ENCODE peak calls at places on chromosomes 1 and 21, in seven cellular contexts. N is A673, Q is aorta, Y is adipocyte, P is heart right ventricle, I is fibroblast of lung, B is colonic mucosa. T is an unnamed sample.
A peak's percentile ranks its signal among the peaks of the same experiment; 100 is the strongest.

GRCh38 chr1:86975993-86976392 is 61.6 kb downstream of the HS2ST1 start:
- DNase-seq in N (peak; percentile 15), Q (no peak), Y (no peak), P (no peak), I (no peak), B (no peak), T (no peak)

GRCh38 chr1:54305906-54306514 is 100.2 kb downstream of the SSBP3 start:
- DNase-seq in N (no peak), Q (no peak), Y (no peak), P (no peak), I (no peak), B (no peak), T (no peak)

GRCh38 chr1:212458817-212459216 is 26.1 kb downstream of the NENF start:
- DNase-seq in N (peak; percentile 30), Q (no peak), Y (no peak), P (no peak), I (no peak), B (no peak), T (no peak)

GRCh38 chr1:245247791-245248789 is 93.3 kb downstream of the KIF26B start:
- DNase-seq in N (no peak), Q (no peak), Y (no peak), P (no peak), I (no peak), B (no peak), T (no peak)

GRCh38 chr1:231724876-231725647 is 98.5 kb downstream of the DISC1 start:
- DNase-seq in N (peak; percentile 69), Q (peak; percentile 53), Y (peak; percentile 32), P (no peak), I (peak; percentile 50), B (peak; percentile 28), T (peak; percentile 58)

GRCh38 chr1:112575154-112575804 is 43.7 kb downstream of the ST7L start:
- DNase-seq in N (peak; percentile 10), Q (no peak), Y (peak; percentile 96), P (no peak), I (peak; percentile 95), B (no peak), T (peak; percentile 57)

GRCh38 chr1:66648896-66649597 is 103.2 kb upstream of the DYNLT5 start:
- DNase-seq in N (no peak), Q (no peak), Y (no peak), P (no peak), I (no peak), B (no peak), T (no peak)

GRCh38 chr1:206979379-206980043 is 9.3 kb upstream of the FCAMR start:
- DNase-seq in N (peak; percentile 9), Q (no peak), Y (peak; percentile 36), P (no peak), I (peak; percentile 27), B (no peak), T (no peak)

GRCh38 chr1:156480015-156480368 is 20.6 kb downstream of the MEF2D start:
- DNase-seq in N (no peak), Q (no peak), Y (no peak), P (no peak), I (no peak), B (no peak), T (no peak)

GRCh38 chr1:2916153-2916552 is 105.1 kb upstream of the ACTRT2 start:
- DNase-seq in N (no peak), Q (no peak), Y (no peak), P (no peak), I (no peak), B (no peak), T (no peak)

GRCh38 chr1:2914702-2915101 is 106.6 kb upstream of the ACTRT2 start:
- DNase-seq in N (no peak), Q (no peak), Y (peak; percentile 1), P (no peak), I (no peak), B (no peak), T (no peak)

GRCh38 chr1:2918441-2918840 is 102.8 kb upstream of the ACTRT2 start:
- DNase-seq in N (no peak), Q (no peak), Y (no peak), P (no peak), I (no peak), B (no peak), T (no peak)

GRCh38 chr1:2917284-2917683 is 104.0 kb upstream of the ACTRT2 start:
- DNase-seq in N (no peak), Q (no peak), Y (no peak), P (no peak), I (no peak), B (no peak), T (no peak)

GRCh38 chr1:2916706-2917105 is 104.6 kb upstream of the ACTRT2 start:
- DNase-seq in N (no peak), Q (no peak), Y (no peak), P (no peak), I (no peak), B (no peak), T (no peak)
- H3K9me3 ChIP-seq in N (peaks cover 7% of the 10 kb centered on the region), Q (no peaks in the 10 kb centered on the region), Y (no peaks in the 10 kb centered on the region), P (no peaks in the 10 kb centered on the region), I (peaks cover 7% of the 10 kb centered on the region), B (no peaks in the 10 kb centered on the region), T (no peaks in the 10 kb centered on the region)

GRCh38 chr1:93446837-93447451 is 974 bp upstream of the FNBP1L start:
- DNase-seq in N (peak; percentile 18), Q (no peak), Y (peak; percentile 25), P (no peak), I (no peak), B (peak; percentile 85), T (no peak)
- H3K4me3 ChIP-seq in N (peak overlapping the region; percentile 97), Q (peak overlapping the region; percentile 93), Y (no peak overlapping the region), P (peak overlapping the region; percentile 96), I (peak overlapping the region; percentile 70), B (peak overlapping the region; percentile 66), T (peak overlapping the region; percentile 77)

DNA sequence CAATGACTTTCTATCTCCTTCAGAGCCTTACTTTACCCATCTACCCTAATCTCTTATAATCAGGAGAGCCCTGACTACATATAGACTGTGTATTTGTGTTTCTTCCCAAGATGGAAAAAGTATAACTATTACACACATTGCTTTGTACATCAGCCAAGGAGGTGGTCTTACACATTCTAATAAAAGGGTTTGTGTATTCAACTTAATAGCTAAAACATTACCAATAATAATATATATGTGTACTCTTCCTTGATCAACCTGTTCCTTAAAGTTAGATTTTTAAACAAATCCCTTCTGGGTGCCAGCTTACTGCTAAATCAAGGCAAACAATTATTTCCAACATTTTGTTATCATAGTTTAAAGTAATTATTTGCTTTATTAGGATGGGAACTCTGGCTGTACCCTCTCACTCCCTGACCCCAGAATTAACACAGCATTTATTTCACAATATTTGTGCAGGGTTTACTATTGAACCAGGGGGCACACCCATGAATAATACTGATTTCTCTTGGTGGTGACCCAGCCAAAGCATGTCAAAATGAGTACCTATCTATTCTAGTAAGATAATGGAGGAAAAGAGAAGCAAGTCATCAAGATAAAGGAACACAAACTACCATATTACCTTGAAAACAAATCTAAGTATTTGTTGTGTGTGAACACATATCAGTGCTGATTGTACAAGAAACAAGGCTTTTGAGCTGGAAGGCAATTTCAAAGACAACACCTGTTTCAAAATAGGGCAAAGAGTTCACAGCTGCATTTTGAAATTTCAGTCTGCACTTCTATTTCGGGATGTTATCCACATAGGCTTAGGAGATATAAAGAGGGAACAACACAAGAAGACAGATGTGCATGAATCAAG is 30.1 kb upstream of the SLC45A3 start:
- DNase-seq in N (no peak), Q (no peak), Y (no peak), P (no peak), I (no peak), B (no peak), T (no peak)
- H3K9me3 ChIP-seq in N (no peaks in the 10 kb centered on the region), Q (no peaks in the 10 kb centered on the region), Y (no peaks in the 10 kb centered on the region), P (no peaks in the 10 kb centered on the region), I (no peaks in the 10 kb centered on the region), B (no peaks in the 10 kb centered on the region), T (no peaks in the 10 kb centered on the region)

DNA sequence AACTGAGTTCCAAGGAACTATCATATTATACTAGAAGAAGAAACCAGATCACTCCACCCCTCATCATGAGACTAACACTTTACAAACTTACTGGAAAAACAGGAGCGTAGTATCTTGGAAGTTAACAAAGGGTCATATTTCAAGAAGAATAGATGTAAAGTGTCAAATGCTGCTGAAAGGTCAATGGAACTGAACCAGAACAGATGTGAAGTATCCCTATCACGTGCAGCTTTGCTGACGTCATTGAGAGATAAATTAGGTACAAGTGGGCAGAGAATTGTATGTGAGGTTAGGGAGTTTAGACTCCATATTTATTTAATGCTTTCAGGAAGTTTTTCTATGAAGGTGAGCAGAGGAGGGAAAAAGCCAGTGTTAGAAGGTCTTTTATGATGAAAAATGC is 483.0 kb downstream of the NCAM2 start:
- DNase-seq in N (no peak), Q (no peak), Y (no peak), P (no peak), I (no peak), B (no peak), T (no peak)
- H3K4me3 ChIP-seq in N (no peak overlapping the region), Q (no peak overlapping the region), Y (no peak overlapping the region), P (no peak overlapping the region), I (no peak overlapping the region), B (no peak overlapping the region), T (no peak overlapping the region)

GRCh38 chr1:41480204-41481108 is 4.0 kb downstream of the EDN2 start:
- DNase-seq in N (no peak), Q (peak; percentile 37), Y (no peak), P (no peak), I (no peak), B (no peak), T (peak; percentile 21)

GRCh38 chr1:41479000-41479807 is 5.3 kb downstream of the EDN2 start:
- DNase-seq in N (no peak), Q (peak; percentile 81), Y (no peak), P (peak; percentile 74), I (peak; percentile 71), B (no peak), T (peak; percentile 89)

GRCh38 chr1:41481109-41481775 is 3.2 kb downstream of the EDN2 start:
- DNase-seq in N (no peak), Q (peak; percentile 37), Y (no peak), P (no peak), I (no peak), B (no peak), T (no peak)

GRCh38 chr1:41478118-41478748 is 6.2 kb downstream of the EDN2 start:
- DNase-seq in N (no peak), Q (peak; percentile 33), Y (no peak), P (no peak), I (no peak), B (no peak), T (no peak)

GRCh38 chr1:41479808-41480160 is 4.7 kb downstream of the EDN2 start:
- DNase-seq in N (no peak), Q (no peak), Y (no peak), P (no peak), I (no peak), B (no peak), T (no peak)
- H3K9me3 ChIP-seq in N (no peaks in the 10 kb centered on the region), Q (no peaks in the 10 kb centered on the region), Y (no peaks in the 10 kb centered on the region), P (no peaks in the 10 kb centered on the region), I (no peaks in the 10 kb centered on the region), B (no peaks in the 10 kb centered on the region), T (no peaks in the 10 kb centered on the region)

GRCh38 chr1:241734533-241734932 is 82.5 kb downstream of the WDR64 start:
- DNase-seq in N (no peak), Q (no peak), Y (no peak), P (no peak), I (no peak), B (no peak), T (no peak)
- H3K4me3 ChIP-seq in N (no peak overlapping the region), Q (no peak overlapping the region), Y (no peak overlapping the region), P (no peak overlapping the region), I (no peak overlapping the region), B (no peak overlapping the region), T (no peak overlapping the region)